ENCODE peak calls at places on chromosomes 2 and 18, in four cellular contexts. One of them, this sample, is unnamed. For H3K4me1 and H3K9me3, the result is how much of the 10 kb centered on the place peaks cover.

GRCh38 chr2:108959401-108959800 is 29.6 kb downstream of the EDAR start:
- DNase-seq in kidney: peak
- DNase-seq in IMR-90: peak
- DNase-seq in upper lobe of right lung: no peak
- DNase-seq in this sample: no peak

GRCh38 chr2:64354857-64355680 is 98.9 kb upstream of the LGALSL start:
- DNase-seq in upper lobe of right lung: no peak
- DNase-seq in kidney: no peak
- DNase-seq in IMR-90: peak
- DNase-seq in this sample: no peak

GRCh38 chr2:69011611-69012157 is 1.3 kb upstream of the ANTXR1 start:
- DNase-seq in IMR-90: no peak
- DNase-seq in upper lobe of right lung: no peak
- DNase-seq in kidney: no peak
- DNase-seq in this sample: no peak

GRCh38 chr2:222281495-222281894 is 17.3 kb downstream of the PAX3 start:
- DNase-seq in kidney: no peak
- DNase-seq in upper lobe of right lung: no peak
- DNase-seq in IMR-90: no peak
- DNase-seq in this sample: no peak

GRCh38 chr2:176565641-176566323 is 296.5 kb downstream of the MTX2 start:
- DNase-seq in IMR-90: peak
- DNase-seq in kidney: peak
- DNase-seq in upper lobe of right lung: no peak
- DNase-seq in this sample: no peak

GRCh38 chr18:77648415-77648814 is 398.8 kb downstream of the GALR1 start:
- DNase-seq in IMR-90: no peak
- DNase-seq in upper lobe of right lung: no peak
- DNase-seq in kidney: no peak
- DNase-seq in this sample: no peak

GRCh38 chr2:218870984-218871344 is 9.7 kb upstream of the WNT10A start:
- DNase-seq in IMR-90: no peak
- DNase-seq in kidney: no peak
- DNase-seq in upper lobe of right lung: no peak
- DNase-seq in this sample: no peak

GRCh38 chr2:69260666-69261065 is 126.4 kb downstream of the GFPT1 start:
- DNase-seq in upper lobe of right lung: no peak
- DNase-seq in IMR-90: peak
- DNase-seq in kidney: no peak
- DNase-seq in this sample: no peak

GRCh38 chr2:227482638-227483340 is 10.8 kb downstream of the AGFG1 start:
- DNase-seq in IMR-90: no peak
- DNase-seq in kidney: no peak
- DNase-seq in upper lobe of right lung: no peak
- DNase-seq in this sample: no peak

GRCh38 chr2:156181208-156181607 is 151.3 kb downstream of the NR4A2 start:
- DNase-seq in upper lobe of right lung: no peak
- DNase-seq in kidney: no peak
- DNase-seq in IMR-90: no peak
- DNase-seq in this sample: no peak

GRCh38 chr2:228768818-228769217 is 502.3 kb downstream of the PID1 start:
- DNase-seq in kidney: no peak
- DNase-seq in upper lobe of right lung: no peak
- DNase-seq in IMR-90: peak
- DNase-seq in this sample: no peak

GRCh38 chr2:70328921-70329561 is 27.2 kb upstream of the FAM136A start:
- DNase-seq in kidney: peak
- DNase-seq in IMR-90: no peak
- DNase-seq in upper lobe of right lung: peak
- DNase-seq in this sample: no peak

GRCh38 chr18:62377408-62377807 is 52.3 kb downstream of the TNFRSF11A start:
- DNase-seq in kidney: no peak
- DNase-seq in upper lobe of right lung: no peak
- DNase-seq in IMR-90: no peak
- DNase-seq in this sample: no peak

GRCh38 chr2:210072922-210073509 is 70.6 kb downstream of the RPE start:
- DNase-seq in IMR-90: peak
- DNase-seq in upper lobe of right lung: no peak
- DNase-seq in kidney: no peak
- DNase-seq in this sample: no peak

GRCh38 chr2:226274143-226274542 is 525.5 kb downstream of the IRS1 start:
- DNase-seq in IMR-90: peak
- DNase-seq in upper lobe of right lung: no peak
- DNase-seq in kidney: no peak
- DNase-seq in this sample: no peak

GRCh38 chr18:9177047-9177446 is 40.5 kb downstream of the ANKRD12 start:
- DNase-seq in upper lobe of right lung: no peak
- DNase-seq in IMR-90: no peak
- DNase-seq in kidney: no peak
- DNase-seq in this sample: no peak

GRCh38 chr2:69046221-69046662 is 33.3 kb downstream of the ANTXR1 start:
- DNase-seq in kidney: no peak
- DNase-seq in upper lobe of right lung: no peak
- DNase-seq in IMR-90: peak
- DNase-seq in this sample: no peak

GRCh38 chr2:30963184-30963583 is 155.9 kb upstream of the CAPN13 start:
- DNase-seq in IMR-90: no peak
- DNase-seq in kidney: no peak
- DNase-seq in upper lobe of right lung: no peak
- DNase-seq in this sample: no peak

GRCh38 chr2:60585276-60585675 is 31.8 kb upstream of the BCL11A start:
- DNase-seq in kidney: no peak
- DNase-seq in IMR-90: no peak
- DNase-seq in upper lobe of right lung: no peak
- DNase-seq in this sample: no peak

GRCh38 chr2:128685841-128686497 is 367.3 kb upstream of the HS6ST1 start:
- DNase-seq in kidney: no peak
- DNase-seq in upper lobe of right lung: no peak
- DNase-seq in IMR-90: no peak
- DNase-seq in this sample: no peak

GRCh38 chr18:36155960-36156757 is 26.5 kb downstream of the ELP2 start:
- DNase-seq in IMR-90: peak
- DNase-seq in kidney: no peak
- DNase-seq in upper lobe of right lung: no peak
- DNase-seq in this sample: no peak

GRCh38 chr2:220277445-220277960 is 650.1 kb downstream of the SLC4A3 start:
- DNase-seq in upper lobe of right lung: peak
- DNase-seq in kidney: no peak
- DNase-seq in IMR-90: peak
- DNase-seq in this sample: no peak

GRCh38 chr2:220279372-220279771 is 651.9 kb downstream of the SLC4A3 start:
- DNase-seq in kidney: no peak
- DNase-seq in IMR-90: peak
- DNase-seq in upper lobe of right lung: no peak
- DNase-seq in this sample: no peak

GRCh38 chr2:220275454-220275853 is 648.0 kb downstream of the SLC4A3 start:
- DNase-seq in kidney: no peak
- DNase-seq in IMR-90: no peak
- DNase-seq in upper lobe of right lung: no peak
- DNase-seq in this sample: no peak

GRCh38 chr2:220278022-220278421 is 650.6 kb downstream of the SLC4A3 start:
- DNase-seq in IMR-90: no peak
- DNase-seq in upper lobe of right lung: no peak
- DNase-seq in kidney: no peak
- DNase-seq in this sample: no peak

GRCh38 chr2:220276736-220277444 is 649.5 kb downstream of the SLC4A3 start:
- DNase-seq in upper lobe of right lung: no peak
- DNase-seq in kidney: no peak
- DNase-seq in IMR-90: peak
- DNase-seq in this sample: no peak
- H3K4me1 ChIP-seq in upper lobe of right lung: under half
- H3K4me1 ChIP-seq in kidney: under half
- H3K4me1 ChIP-seq in IMR-90: under half
- H3K4me1 ChIP-seq in this sample: under half

DNA sequence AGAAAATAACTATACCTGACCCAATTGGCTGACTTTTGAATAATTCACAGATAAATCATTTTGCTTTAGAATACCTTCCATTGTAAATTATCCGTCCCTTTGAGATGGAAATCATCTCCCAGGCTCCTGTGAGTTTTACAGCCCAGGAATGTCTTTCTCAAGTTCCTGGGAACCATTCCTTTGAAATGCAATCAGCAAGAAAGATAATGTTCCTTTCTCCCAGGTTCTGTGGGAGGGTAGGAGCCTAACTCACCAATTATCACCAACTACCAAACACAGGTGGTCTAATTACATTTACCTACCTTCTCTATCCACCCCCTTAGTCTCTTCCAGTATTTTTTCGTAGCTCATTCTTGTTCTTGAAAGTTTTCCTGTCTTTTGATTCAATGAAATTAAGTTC is 1016.0 kb downstream of the SOCS6 start:
- DNase-seq in upper lobe of right lung: no peak
- DNase-seq in IMR-90: no peak
- DNase-seq in kidney: no peak
- DNase-seq in this sample: no peak
- H3K9me3 ChIP-seq in upper lobe of right lung: under half
- H3K9me3 ChIP-seq in IMR-90: under half
- H3K9me3 ChIP-seq in kidney: under half
- H3K9me3 ChIP-seq in this sample: under half

DNA sequence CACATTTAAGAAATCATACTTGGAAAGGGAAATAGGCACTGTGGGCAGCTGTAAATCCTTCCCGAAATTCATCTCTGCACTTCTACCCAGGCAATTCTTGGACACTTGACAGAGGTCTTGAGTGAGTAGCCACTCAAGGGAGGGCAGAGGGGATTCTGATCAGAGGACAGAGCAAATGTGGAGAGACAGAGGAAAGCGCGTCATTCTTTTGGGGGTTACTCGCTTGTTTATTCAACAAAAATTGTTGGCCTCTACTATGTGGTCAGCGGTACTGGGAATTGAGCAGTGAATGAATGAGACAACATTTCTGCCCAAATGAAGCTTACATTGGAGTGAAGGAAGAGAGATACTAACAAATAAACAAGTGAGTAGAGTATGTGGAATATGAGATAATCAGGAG is 41.4 kb upstream of the YES1 start:
- DNase-seq in kidney: no peak
- DNase-seq in upper lobe of right lung: no peak
- DNase-seq in IMR-90: no peak
- DNase-seq in this sample: no peak
- H3K4me3 ChIP-seq in kidney: no peak
- H3K4me3 ChIP-seq in upper lobe of right lung: no peak
- H3K4me3 ChIP-seq in IMR-90: no peak
- H3K4me3 ChIP-seq in this sample: no peak

DNA sequence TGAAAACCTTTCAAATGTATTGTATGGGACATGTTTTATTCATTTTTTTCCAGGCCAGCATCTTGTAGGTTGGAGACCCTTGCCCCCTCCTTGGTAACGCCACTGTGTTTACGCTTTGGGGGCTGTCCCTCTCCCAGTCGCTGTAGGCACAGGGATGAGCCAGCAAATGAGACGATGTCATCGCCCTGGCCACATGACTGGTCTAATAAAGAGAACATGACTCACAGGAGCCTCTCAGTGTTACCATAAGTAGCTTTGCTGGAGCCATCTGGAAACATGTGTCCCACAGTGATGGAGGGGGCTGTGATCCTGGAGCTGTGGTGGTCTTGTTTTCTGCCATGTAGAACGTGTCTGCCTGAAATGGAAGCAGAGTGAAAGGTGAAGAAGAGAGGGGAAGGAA is 78.9 kb downstream of the CD8B2 start:
- DNase-seq in IMR-90: peak
- DNase-seq in upper lobe of right lung: no peak
- DNase-seq in kidney: no peak
- DNase-seq in this sample: no peak
- H3K4me1 ChIP-seq in IMR-90: under half
- H3K4me1 ChIP-seq in upper lobe of right lung: under half
- H3K4me1 ChIP-seq in kidney: under half
- H3K4me1 ChIP-seq in this sample: under half

GRCh38 chr2:89825034-89825433 is 1133.6 kb downstream of the RPIA start:
- DNase-seq in upper lobe of right lung: no peak
- DNase-seq in kidney: no peak
- DNase-seq in IMR-90: no peak
- DNase-seq in this sample: no peak
- H3K9me3 ChIP-seq in upper lobe of right lung: under half
- H3K9me3 ChIP-seq in kidney: under half
- H3K9me3 ChIP-seq in IMR-90: under half
- H3K9me3 ChIP-seq in this sample: under half

GRCh38 chr2:71603311-71603794 is 150.0 kb downstream of the DYSF start:
- DNase-seq in upper lobe of right lung: peak
- DNase-seq in kidney: peak
- DNase-seq in IMR-90: no peak
- DNase-seq in this sample: no peak
- H3K4me3 ChIP-seq in upper lobe of right lung: no peak
- H3K4me3 ChIP-seq in kidney: no peak
- H3K4me3 ChIP-seq in IMR-90: no peak
- H3K4me3 ChIP-seq in this sample: no peak

GRCh38 chr2:136051001-136051724 is 65.7 kb upstream of the DARS1 start:
- DNase-seq in upper lobe of right lung: no peak
- DNase-seq in IMR-90: no peak
- DNase-seq in kidney: no peak
- DNase-seq in this sample: no peak
- H3K4me1 ChIP-seq in upper lobe of right lung: under half
- H3K4me1 ChIP-seq in IMR-90: under half
- H3K4me1 ChIP-seq in kidney: under half
- H3K4me1 ChIP-seq in this sample: under half

GRCh38 chr2:12177052-12177994 is 430.9 kb downstream of the LPIN1 start:
- DNase-seq in kidney: peak
- DNase-seq in upper lobe of right lung: no peak
- DNase-seq in IMR-90: peak
- DNase-seq in this sample: no peak

GRCh38 chr2:12176621-12177020 is 430.2 kb downstream of the LPIN1 start:
- DNase-seq in upper lobe of right lung: no peak
- DNase-seq in IMR-90: no peak
- DNase-seq in kidney: no peak
- DNase-seq in this sample: no peak

GRCh38 chr2:12177995-12178760 is 431.7 kb downstream of the LPIN1 start:
- DNase-seq in kidney: no peak
- DNase-seq in upper lobe of right lung: no peak
- DNase-seq in IMR-90: no peak
- DNase-seq in this sample: no peak

GRCh38 chr2:12183032-12183431 is 436.6 kb downstream of the LPIN1 start:
- DNase-seq in upper lobe of right lung: no peak
- DNase-seq in kidney: no peak
- DNase-seq in IMR-90: no peak
- DNase-seq in this sample: no peak

DNA sequence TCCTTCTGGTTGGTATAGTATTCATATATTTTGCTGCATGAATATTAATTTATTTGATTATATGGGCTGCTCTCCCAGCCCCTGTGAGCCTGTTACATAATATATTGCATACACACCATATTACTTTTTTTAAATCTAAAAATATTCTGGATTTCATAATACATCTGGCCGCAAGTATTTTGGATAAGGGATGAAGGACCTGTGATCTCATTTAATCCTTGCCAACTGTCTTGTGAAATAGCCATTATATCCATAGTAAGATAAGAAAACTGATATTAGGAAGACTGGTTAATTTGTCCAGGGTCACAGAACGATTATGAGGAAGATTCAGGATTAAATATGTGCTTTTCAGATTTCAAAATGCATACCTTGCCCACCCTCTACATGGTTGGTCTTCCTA is 433.6 kb downstream of the LPIN1 start:
- DNase-seq in IMR-90: no peak
- DNase-seq in kidney: no peak
- DNase-seq in upper lobe of right lung: no peak
- DNase-seq in this sample: no peak
- H3K9me3 ChIP-seq in IMR-90: under half
- H3K9me3 ChIP-seq in kidney: under half
- H3K9me3 ChIP-seq in upper lobe of right lung: under half
- H3K9me3 ChIP-seq in this sample: under half